ENCODE peak calls at places on chromosomes 7 and 10, in six cellular contexts. One of them, this sample, is unnamed.

GRCh38 chr10:78774999-78775711 is 293.6 kb upstream of the ZMIZ1 start:
- DNase-seq in GM04504: no peak
- DNase-seq in A549: no peak
- DNase-seq in KBM-7: no peak
- DNase-seq in sigmoid colon: no peak
- DNase-seq in EL: no peak
- DNase-seq in this sample: peak; percentile 8

GRCh38 chr10:116891208-116891607 is 41.9 kb downstream of the ENO4 start:
- DNase-seq in GM04504: peak; percentile 35
- DNase-seq in A549: no peak
- DNase-seq in EL: peak; percentile 79
- DNase-seq in sigmoid colon: no peak
- DNase-seq in KBM-7: peak; percentile 60
- DNase-seq in this sample: peak; percentile 35

GRCh38 chr10:36345770-36346169 is 703.7 kb upstream of the FZD8 start:
- DNase-seq in sigmoid colon: no peak
- DNase-seq in EL: peak; percentile 3
- DNase-seq in KBM-7: no peak
- DNase-seq in A549: no peak
- DNase-seq in GM04504: no peak
- DNase-seq in this sample: no peak

GRCh38 chr7:154996756-154997155 is 6.2 kb downstream of the PAXIP1 start:
- DNase-seq in sigmoid colon: no peak
- DNase-seq in A549: no peak
- DNase-seq in GM04504: no peak
- DNase-seq in EL: no peak
- DNase-seq in KBM-7: no peak
- DNase-seq in this sample: no peak

GRCh38 chr10:133473270-133473669 is 19.5 kb downstream of the SCART1 start:
- DNase-seq in KBM-7: no peak
- DNase-seq in GM04504: no peak
- DNase-seq in sigmoid colon: no peak
- DNase-seq in EL: no peak
- DNase-seq in A549: no peak
- DNase-seq in this sample: no peak

GRCh38 chr7:97499204-97499603 is 232.7 kb upstream of the TAC1 start:
- DNase-seq in A549: peak; percentile 56
- DNase-seq in EL: peak; percentile 15
- DNase-seq in GM04504: no peak
- DNase-seq in sigmoid colon: no peak
- DNase-seq in KBM-7: peak; percentile 28
- DNase-seq in this sample: no peak

GRCh38 chr10:48363617-48364355 is 57.3 kb downstream of the MAPK8 start:
- DNase-seq in A549: peak; percentile 80
- DNase-seq in GM04504: peak; percentile 50
- DNase-seq in EL: peak; percentile 76
- DNase-seq in KBM-7: peak; percentile 75
- DNase-seq in sigmoid colon: no peak
- DNase-seq in this sample: no peak

GRCh38 chr10:35961501-35961900 is 319.4 kb upstream of the FZD8 start:
- DNase-seq in KBM-7: no peak
- DNase-seq in GM04504: no peak
- DNase-seq in A549: no peak
- DNase-seq in sigmoid colon: no peak
- DNase-seq in EL: peak; percentile 25
- DNase-seq in this sample: no peak

GRCh38 chr7:2508327-2509231 is 11.0 kb upstream of the LFNG start:
- DNase-seq in A549: no peak
- DNase-seq in GM04504: peak; percentile 58
- DNase-seq in EL: peak; percentile 75
- DNase-seq in sigmoid colon: peak; percentile 84
- DNase-seq in KBM-7: peak; percentile 91
- DNase-seq in this sample: peak; percentile 55

GRCh38 chr10:11874568-11875182 is 51.5 kb downstream of the PROSER2 start:
- DNase-seq in EL: no peak
- DNase-seq in GM04504: no peak
- DNase-seq in A549: peak; percentile 65
- DNase-seq in KBM-7: peak; percentile 91
- DNase-seq in sigmoid colon: peak; percentile 52
- DNase-seq in this sample: no peak

GRCh38 chr10:125266966-125267365 is 106.6 kb upstream of the CTBP2 start:
- DNase-seq in KBM-7: no peak
- DNase-seq in sigmoid colon: no peak
- DNase-seq in GM04504: no peak
- DNase-seq in EL: no peak
- DNase-seq in A549: no peak
- DNase-seq in this sample: no peak

GRCh38 chr10:47179291-47179647 is 120.7 kb upstream of the GDF10 start:
- DNase-seq in A549: no peak
- DNase-seq in EL: no peak
- DNase-seq in sigmoid colon: no peak
- DNase-seq in GM04504: no peak
- DNase-seq in KBM-7: no peak
- DNase-seq in this sample: no peak

GRCh38 chr7:100965051-100965722 is 4.2 kb upstream of the MUC12 start:
- DNase-seq in EL: no peak
- DNase-seq in A549: no peak
- DNase-seq in sigmoid colon: no peak
- DNase-seq in GM04504: no peak
- DNase-seq in KBM-7: no peak
- DNase-seq in this sample: no peak

GRCh38 chr7:158723714-158724385 is 19.2 kb upstream of the NCAPG2 start:
- DNase-seq in EL: no peak
- DNase-seq in GM04504: no peak
- DNase-seq in KBM-7: no peak
- DNase-seq in sigmoid colon: no peak
- DNase-seq in A549: no peak
- DNase-seq in this sample: no peak

GRCh38 chr7:140049339-140050024 is 13.3 kb downstream of the PARP12 start:
- DNase-seq in KBM-7: no peak
- DNase-seq in A549: no peak
- DNase-seq in GM04504: no peak
- DNase-seq in sigmoid colon: no peak
- DNase-seq in EL: peak; percentile 29
- DNase-seq in this sample: no peak

GRCh38 chr10:102410427-102411073 is 8.0 kb downstream of the PSD start:
- DNase-seq in KBM-7: no peak
- DNase-seq in sigmoid colon: peak; percentile 88
- DNase-seq in A549: no peak
- DNase-seq in EL: no peak
- DNase-seq in GM04504: no peak
- DNase-seq in this sample: no peak

GRCh38 chr10:74079914-74080590 is 70.6 kb downstream of the AP3M1 start:
- DNase-seq in KBM-7: no peak
- DNase-seq in EL: peak; percentile 65
- DNase-seq in GM04504: no peak
- DNase-seq in A549: no peak
- DNase-seq in sigmoid colon: no peak
- DNase-seq in this sample: no peak

GRCh38 chr7:151442776-151443496 is 3.0 kb upstream of the CRYGN start:
- DNase-seq in GM04504: no peak
- DNase-seq in KBM-7: no peak
- DNase-seq in A549: no peak
- DNase-seq in sigmoid colon: peak; percentile 29
- DNase-seq in EL: no peak
- DNase-seq in this sample: no peak

GRCh38 chr7:122136639-122137253 is 7.3 kb downstream of the AASS start:
- DNase-seq in sigmoid colon: no peak
- DNase-seq in EL: peak; percentile 15
- DNase-seq in GM04504: no peak
- DNase-seq in A549: no peak
- DNase-seq in KBM-7: peak; percentile 15
- DNase-seq in this sample: no peak

GRCh38 chr7:43385856-43386255 is 197.1 kb upstream of the STK17A start:
- DNase-seq in GM04504: no peak
- DNase-seq in A549: no peak
- DNase-seq in KBM-7: peak; percentile 3
- DNase-seq in EL: peak; percentile 25
- DNase-seq in sigmoid colon: no peak
- DNase-seq in this sample: no peak

GRCh38 chr7:8817448-8818036 is 384.1 kb downstream of the NXPH1 start:
- DNase-seq in GM04504: no peak
- DNase-seq in KBM-7: no peak
- DNase-seq in sigmoid colon: no peak
- DNase-seq in A549: no peak
- DNase-seq in EL: no peak
- DNase-seq in this sample: no peak

GRCh38 chr10:122487231-122487765 is 25.9 kb downstream of the HTRA1 start:
- DNase-seq in KBM-7: no peak
- DNase-seq in EL: no peak
- DNase-seq in A549: no peak
- DNase-seq in sigmoid colon: peak; percentile 95
- DNase-seq in GM04504: no peak
- DNase-seq in this sample: peak; percentile 16

GRCh38 chr7:35505031-35505430 is 189.9 kb downstream of the HERPUD2 start:
- DNase-seq in EL: no peak
- DNase-seq in sigmoid colon: no peak
- DNase-seq in KBM-7: no peak
- DNase-seq in A549: no peak
- DNase-seq in GM04504: no peak
- DNase-seq in this sample: no peak

GRCh38 chr10:111392159-111392558 is 315.3 kb downstream of the ADRA2A start:
- DNase-seq in sigmoid colon: no peak
- DNase-seq in KBM-7: no peak
- DNase-seq in EL: peak; percentile 2
- DNase-seq in GM04504: peak; percentile 87
- DNase-seq in A549: no peak
- DNase-seq in this sample: no peak

GRCh38 chr7:55534916-55535636 is 37.2 kb downstream of the VOPP1 start:
- DNase-seq in GM04504: no peak
- DNase-seq in sigmoid colon: no peak
- DNase-seq in EL: no peak
- DNase-seq in KBM-7: no peak
- DNase-seq in A549: no peak
- DNase-seq in this sample: no peak

GRCh38 chr7:1924185-1924817 is 254.2 kb downstream of the ELFN1 start:
- DNase-seq in EL: no peak
- DNase-seq in GM04504: peak; percentile 16
- DNase-seq in KBM-7: peak; percentile 62
- DNase-seq in A549: no peak
- DNase-seq in sigmoid colon: no peak
- DNase-seq in this sample: peak; percentile 49

GRCh38 chr7:22123139-22123538 is 177.4 kb upstream of the CDCA7L start:
- DNase-seq in sigmoid colon: no peak
- DNase-seq in A549: no peak
- DNase-seq in GM04504: no peak
- DNase-seq in EL: no peak
- DNase-seq in KBM-7: no peak
- DNase-seq in this sample: no peak

GRCh38 chr7:47635091-47636090 is 53.5 kb upstream of the TNS3 start:
- DNase-seq in A549: peak; percentile 83
- DNase-seq in KBM-7: no peak
- DNase-seq in EL: no peak
- DNase-seq in GM04504: no peak
- DNase-seq in sigmoid colon: peak; percentile 80
- DNase-seq in this sample: peak; percentile 42

GRCh38 chr10:3526721-3527120 is 258.3 kb downstream of the KLF6 start:
- DNase-seq in EL: peak; percentile 57
- DNase-seq in sigmoid colon: no peak
- DNase-seq in GM04504: peak; percentile 64
- DNase-seq in KBM-7: no peak
- DNase-seq in A549: no peak
- DNase-seq in this sample: no peak

GRCh38 chr10:72764151-72764550 is 72.2 kb downstream of the MCU start:
- DNase-seq in GM04504: peak; percentile 79
- DNase-seq in KBM-7: no peak
- DNase-seq in sigmoid colon: no peak
- DNase-seq in EL: peak; percentile 84
- DNase-seq in A549: no peak
- DNase-seq in this sample: no peak

GRCh38 chr10:132143162-132143561 is 43.6 kb upstream of the DPYSL4 start:
- DNase-seq in A549: no peak
- DNase-seq in KBM-7: no peak
- DNase-seq in GM04504: no peak
- DNase-seq in EL: peak; percentile 10
- DNase-seq in sigmoid colon: no peak
- DNase-seq in this sample: no peak

GRCh38 chr7:50423860-50424259 is 26.3 kb downstream of the FIGNL1 start:
- DNase-seq in KBM-7: no peak
- DNase-seq in GM04504: no peak
- DNase-seq in A549: no peak
- DNase-seq in sigmoid colon: no peak
- DNase-seq in EL: no peak
- DNase-seq in this sample: no peak

GRCh38 chr10:82981137-82981723 is 1106.2 kb downstream of the NRG3 start:
- DNase-seq in A549: no peak
- DNase-seq in KBM-7: no peak
- DNase-seq in GM04504: peak; percentile 14
- DNase-seq in sigmoid colon: no peak
- DNase-seq in EL: peak; percentile 46
- DNase-seq in this sample: no peak

GRCh38 chr7:71613316-71613715 is 481.4 kb downstream of the GALNT17 start:
- DNase-seq in EL: no peak
- DNase-seq in KBM-7: no peak
- DNase-seq in sigmoid colon: no peak
- DNase-seq in A549: no peak
- DNase-seq in GM04504: no peak
- DNase-seq in this sample: no peak

GRCh38 chr7:133961724-133962123 is 165.4 kb upstream of the LRGUK start:
- DNase-seq in EL: no peak
- DNase-seq in KBM-7: no peak
- DNase-seq in GM04504: no peak
- DNase-seq in A549: no peak
- DNase-seq in sigmoid colon: no peak
- DNase-seq in this sample: no peak

GRCh38 chr10:102400061-102400460 is 4.6 kb downstream of the NFKB2 start:
- DNase-seq in sigmoid colon: no peak
- DNase-seq in KBM-7: no peak
- DNase-seq in A549: no peak
- DNase-seq in EL: no peak
- DNase-seq in GM04504: no peak
- DNase-seq in this sample: no peak

GRCh38 chr10:87794285-87794684 is 23.7 kb downstream of the ATAD1 start:
- DNase-seq in KBM-7: no peak
- DNase-seq in sigmoid colon: no peak
- DNase-seq in EL: no peak
- DNase-seq in A549: no peak
- DNase-seq in GM04504: no peak
- DNase-seq in this sample: no peak